ENCODE peak calls at places on chromosomes 3 and 15, in ten cellular contexts. B is AG10803, X is fibroblast of lung, P is foreskin fibroblast, D is AG04450, W is brain microvascular endothelial cell, K is tibial artery, R is heart left ventricle, O is NB4, Z is upper lobe of right lung. H is an unnamed sample.

GRCh38 chr15:47037003-47037402 is 680.3 kb upstream of the SEMA6D start:
- DNase-seq in K (no peak), Z (no peak), R (no peak), B (no peak), D (no peak), W (no peak), X (no peak), P (no peak), O (no peak), H (no peak)

GRCh38 chr15:87142096-87142495 is 1062.4 kb downstream of the AGBL1 start:
- DNase-seq in B (peak; percentile 1), Z (no peak), D (no peak), O (no peak), P (no peak), K (no peak), W (no peak), R (no peak), X (peak; percentile 68), H (no peak)

GRCh38 chr3:134369231-134369741 is 5.0 kb downstream of the AMOTL2 start:
- DNase-seq in P (peak; percentile 81), B (peak; percentile 77), W (peak; percentile 75), K (peak; percentile 58), X (peak; percentile 90), O (no peak), D (no peak), Z (peak; percentile 22), R (no peak), H (no peak)

GRCh38 chr3:141410861-141411771 is 42.8 kb downstream of the ZBTB38 start:
- DNase-seq in K (no peak), B (no peak), X (peak; percentile 55), D (no peak), W (peak; percentile 64), O (no peak), R (no peak), P (peak; percentile 50), Z (no peak), H (no peak)

GRCh38 chr3:179373938-179374337 is 26.4 kb downstream of the MFN1 start:
- DNase-seq in Z (no peak), O (no peak), K (no peak), P (no peak), W (no peak), X (no peak), D (no peak), B (no peak), R (no peak), H (no peak)

GRCh38 chr3:46496745-46497555 is 826 bp upstream of the RTP3 start:
- DNase-seq in P (peak; percentile 31), O (peak; percentile 62), X (no peak), R (no peak), W (no peak), D (no peak), K (no peak), Z (no peak), B (no peak), H (no peak)

GRCh38 chr3:120661106-120661962 is 20.7 kb downstream of the HGD start:
- DNase-seq in D (no peak), X (no peak), B (no peak), K (no peak), W (no peak), P (peak; percentile 13), R (no peak), Z (no peak), O (no peak), H (no peak)

GRCh38 chr15:63401078-63401477 is 19.4 kb upstream of the CA12 start:
- DNase-seq in W (no peak), B (no peak), X (peak; percentile 52), D (no peak), K (no peak), Z (no peak), R (no peak), P (no peak), O (no peak), H (no peak)

GRCh38 chr3:188274249-188274915 is 120.4 kb downstream of the LPP start:
- DNase-seq in D (no peak), X (peak; percentile 77), R (no peak), Z (no peak), P (no peak), W (no peak), B (peak; percentile 48), K (no peak), O (no peak), H (no peak)

GRCh38 chr15:93060336-93061248 is 28.4 kb downstream of the RGMA start:
- DNase-seq in Z (no peak), X (no peak), D (no peak), K (no peak), R (no peak), P (no peak), B (no peak), O (no peak), W (no peak), H (no peak)

GRCh38 chr3:32453346-32453745 is 49.3 kb downstream of the CMTM6 start:
- DNase-seq in B (peak; percentile 66), D (peak; percentile 77), K (no peak), Z (no peak), W (peak; percentile 34), X (peak; percentile 85), R (no peak), P (peak; percentile 80), O (no peak), H (peak; percentile 72)

GRCh38 chr15:40010681-40011080 is 28.3 kb downstream of the SRP14 start:
- DNase-seq in D (peak; percentile 23), R (no peak), P (peak; percentile 93), O (peak; percentile 11), Z (no peak), K (no peak), W (peak; percentile 53), X (peak; percentile 89), B (peak; percentile 94), H (peak; percentile 82)

GRCh38 chr3:146709969-146710368 is 104.8 kb upstream of the PLSCR5 start:
- DNase-seq in R (no peak), D (no peak), B (peak; percentile 6), O (no peak), K (no peak), X (peak; percentile 1), Z (no peak), W (no peak), P (peak; percentile 20), H (no peak)

GRCh38 chr3:157785071-157785826 is 282.0 kb upstream of the VEPH1 start:
- DNase-seq in P (peak; percentile 96), B (peak; percentile 95), K (no peak), Z (no peak), R (no peak), W (peak; percentile 86), X (peak; percentile 97), D (peak; percentile 82), O (peak; percentile 2), H (peak; percentile 82)

GRCh38 chr3:88742066-88742465 is 365.4 kb upstream of the EPHA3 start:
- DNase-seq in X (peak; percentile 89), D (no peak), B (peak; percentile 17), K (no peak), O (no peak), R (no peak), P (no peak), W (no peak), Z (no peak), H (no peak)

GRCh38 chr15:46815765-46816164 is 901.5 kb upstream of the SEMA6D start:
- DNase-seq in R (peak; percentile 48), B (no peak), O (no peak), X (no peak), P (peak; percentile 6), Z (no peak), D (no peak), K (no peak), W (no peak), H (no peak)

GRCh38 chr3:28290863-28291300 is 49.5 kb downstream of the CMC1 start:
- DNase-seq in P (peak; percentile 5), X (no peak), K (no peak), W (no peak), D (no peak), B (peak; percentile 9), R (no peak), Z (no peak), O (no peak), H (no peak)

GRCh38 chr3:66442254-66443249 is 58.3 kb downstream of the LRIG1 start:
- DNase-seq in R (peak; percentile 82), P (peak; percentile 91), K (peak; percentile 83), O (no peak), D (peak; percentile 69), X (peak; percentile 88), W (peak; percentile 65), Z (peak; percentile 76), B (peak; percentile 80), H (peak; percentile 48)

GRCh38 chr3:164962610-164963009 is 115.7 kb downstream of the SI start:
- DNase-seq in Z (no peak), P (no peak), X (no peak), W (no peak), O (no peak), B (no peak), K (no peak), R (no peak), D (no peak), H (no peak)

GRCh38 chr3:10926831-10927521 is 65.6 kb upstream of the SLC6A1 start:
- DNase-seq in K (peak; percentile 65), B (no peak), O (no peak), X (peak; percentile 27), Z (no peak), D (no peak), W (no peak), R (no peak), P (no peak), H (no peak)

GRCh38 chr15:35289029-35289617 is 204.0 kb upstream of the NANOGP8 start:
- DNase-seq in Z (no peak), D (peak; percentile 55), X (peak; percentile 63), W (peak; percentile 54), O (peak; percentile 51), R (no peak), B (peak; percentile 78), K (no peak), P (peak; percentile 81), H (peak; percentile 50)

GRCh38 chr3:20130122-20130521 is 55.9 kb downstream of the SGO1 start:
- DNase-seq in K (no peak), Z (no peak), P (no peak), B (no peak), R (no peak), D (no peak), W (no peak), X (no peak), O (no peak), H (no peak)
- TF ChIP-seq CTCF in K (no peak), Z (no peak), P (no peak), B (no peak), R (no peak), D (no peak), W (no peak), X (no peak), O (no peak), H (no peak)

GRCh38 chr3:60555704-60556340 is 695.4 kb downstream of the FHIT start:
- DNase-seq in D (peak; percentile 23), P (peak; percentile 3), W (peak; percentile 38), R (no peak), O (no peak), Z (no peak), B (peak; percentile 15), X (peak; percentile 88), K (no peak), H (no peak)
- H3K4me3 ChIP-seq in D (no peak overlapping the region), P (no peak overlapping the region), W (no peak overlapping the region), R (no peak overlapping the region), O (no peak overlapping the region), Z (no peak overlapping the region), B (no peak overlapping the region), X (no peak overlapping the region), K (no peak overlapping the region), H (no peak overlapping the region)

GRCh38 chr3:60080648-60081047 is 1030.8 kb upstream of the CFAP20DC start:
- DNase-seq in R (no peak), K (no peak), X (no peak), W (no peak), Z (no peak), D (no peak), P (no peak), O (no peak), B (no peak), H (no peak)
- TF ChIP-seq CTCF in R (no peak), K (no peak), X (no peak), W (no peak), Z (no peak), D (no peak), P (no peak), O (no peak), B (no peak), H (no peak)

GRCh38 chr3:105334138-105334882 is 32.4 kb upstream of the ALCAM start:
- DNase-seq in D (no peak), B (peak; percentile 53), R (no peak), P (peak; percentile 64), Z (no peak), X (peak; percentile 75), K (no peak), W (no peak), O (no peak), H (no peak)
- H3K4me3 ChIP-seq in D (no peak overlapping the region), B (no peak overlapping the region), R (no peak overlapping the region), P (no peak overlapping the region), Z (no peak overlapping the region), X (no peak overlapping the region), K (no peak overlapping the region), W (no peak overlapping the region), O (no peak overlapping the region), H (no peak overlapping the region)

H was measured in AG09309.